ENCODE peak calls at places on chromosome 9, in seven cellular contexts. Z, E, I, C, G, B and D are unnamed samples.

GRCh38 chr9:88046542-88046941 is 72.2 kb upstream of the CDK20 start:
- DNase-seq in E (no peak), B (no peak), G (no peak), Z (no peak), I (no peak), C (no peak), D (no peak)

GRCh38 chr9:129455151-129455995 is 165.5 kb downstream of the C9orf50 start:
- DNase-seq in B (no peak), I (no peak), G (no peak), Z (no peak), C (no peak), E (no peak), D (peak)

GRCh38 chr9:136024286-136024685 is 63.1 kb upstream of the UBAC1 start:
- DNase-seq in B (no peak), Z (no peak), G (no peak), E (no peak), I (no peak), C (no peak), D (no peak)

GRCh38 chr9:83034587-83034986 is 28.4 kb downstream of the RASEF start:
- DNase-seq in G (no peak), E (peak), B (no peak), Z (no peak), C (no peak), I (peak), D (no peak)

GRCh38 chr9:104863180-104863883 is 64.6 kb downstream of the ABCA1 start:
- DNase-seq in E (peak), Z (peak), G (peak), B (peak), I (peak), C (no peak), D (no peak)

GRCh38 chr9:82410306-82410705 is 421.7 kb downstream of the SPATA31D1 start:
- DNase-seq in E (peak), I (peak), G (no peak), C (no peak), Z (no peak), B (no peak), D (no peak)

GRCh38 chr9:28093141-28093540 is 519.9 kb upstream of the C9orf72 start:
- DNase-seq in C (no peak), G (peak), I (no peak), E (no peak), Z (no peak), B (no peak), D (no peak)

GRCh38 chr9:136059851-136060670 is 35.0 kb downstream of the NACC2 start:
- DNase-seq in C (peak), Z (peak), I (peak), E (peak), B (no peak), G (no peak), D (peak)

GRCh38 chr9:8188720-8189407 is 389.3 kb upstream of the DMAC1 start:
- DNase-seq in C (no peak), I (no peak), E (no peak), G (peak), B (no peak), Z (no peak), D (no peak)